ENCODE peak calls at places on chromosomes 7 and 10, in ten cellular contexts. Z, U, S, C, O, B, Q, V, D and N are unnamed samples.

GRCh38 chr10:123637326-123637880 is 28.8 kb upstream of the GPR26 start:
- DNase-seq in Z (no peak), U (no peak), S (peak), C (peak), O (no peak), B (no peak), Q (no peak), V (no peak), D (no peak), N (no peak)

GRCh38 chr10:122296363-122297120 is 25.4 kb downstream of the BTBD16 start:
- DNase-seq in Z (no peak), U (no peak), S (no peak), C (no peak), O (no peak), B (no peak), Q (no peak), V (no peak), D (peak), N (no peak)

GRCh38 chr7:26562841-26563240 is 271.2 kb downstream of the SNX10 start:
- DNase-seq in Z (no peak), U (no peak), S (no peak), C (no peak), O (no peak), B (no peak), Q (no peak), V (no peak), D (no peak), N (no peak)

GRCh38 chr7:73613954-73614735 is 10.2 kb downstream of the MLXIPL start:
- DNase-seq in Z (no peak), U (no peak), S (no peak), C (no peak), O (no peak), B (no peak), Q (peak), V (no peak), D (no peak), N (no peak)

GRCh38 chr7:119377-120163 is 72.8 kb upstream of the FAM20C start:
- DNase-seq in Z (no peak), U (no peak), S (peak), C (no peak), O (peak), B (peak), Q (peak), V (no peak), D (no peak), N (no peak)

GRCh38 chr7:50792342-50793114 is 9.8 kb upstream of the GRB10 start:
- DNase-seq in Z (no peak), U (no peak), S (peak), C (peak), O (no peak), B (peak), Q (no peak), V (peak), D (no peak), N (no peak)

GRCh38 chr10:30022590-30022989 is 36.8 kb downstream of the JCAD start:
- DNase-seq in Z (no peak), U (no peak), S (no peak), C (no peak), O (no peak), B (no peak), Q (no peak), V (no peak), D (no peak), N (no peak)

GRCh38 chr7:34247468-34247867 is 342.1 kb downstream of the BMPER start:
- DNase-seq in Z (no peak), U (no peak), S (peak), C (peak), O (no peak), B (no peak), Q (no peak), V (no peak), D (no peak), N (no peak)

GRCh38 chr10:23877791-23878190 is 331.1 kb upstream of the KIAA1217 start:
- DNase-seq in Z (no peak), U (no peak), S (no peak), C (no peak), O (no peak), B (no peak), Q (no peak), V (no peak), D (no peak), N (no peak)

GRCh38 chr10:112832361-112832878 is 117.6 kb upstream of the TCF7L2 start:
- DNase-seq in Z (no peak), U (no peak), S (no peak), C (no peak), O (no peak), B (no peak), Q (no peak), V (no peak), D (no peak), N (no peak)

GRCh38 chr10:126197036-126197543 is 191.2 kb downstream of the ADAM12 start:
- DNase-seq in Z (no peak), U (no peak), S (no peak), C (no peak), O (no peak), B (no peak), Q (no peak), V (no peak), D (no peak), N (no peak)

GRCh38 chr10:98414932-98415709 is at the start of gene PYROXD2:
- DNase-seq in Z (peak), U (peak), S (peak), C (peak), O (peak), B (peak), Q (peak), V (peak), D (no peak), N (peak)

GRCh38 chr7:27148031-27148775 is 629 bp upstream of the HOXA6 start:
- DNase-seq in Z (no peak), U (no peak), S (no peak), C (no peak), O (no peak), B (peak), Q (no peak), V (peak), D (no peak), N (peak)

GRCh38 chr10:2782265-2782664 is 285.1 kb upstream of the PFKP start:
- DNase-seq in Z (no peak), U (no peak), S (no peak), C (no peak), O (no peak), B (no peak), Q (no peak), V (no peak), D (no peak), N (no peak)

GRCh38 chr10:18157909-18158308 is 17.7 kb downstream of the CACNB2 start:
- DNase-seq in Z (no peak), U (no peak), S (peak), C (no peak), O (no peak), B (no peak), Q (no peak), V (no peak), D (no peak), N (no peak)

GRCh38 chr7:16083931-16084330 is 337.4 kb downstream of the CRPPA start:
- DNase-seq in Z (no peak), U (no peak), S (peak), C (no peak), O (no peak), B (no peak), Q (no peak), V (no peak), D (no peak), N (no peak)